ENCODE peak calls at places on chromosomes 7 and 10, in four cellular contexts. O is mammary epithelial cell, P is IMR-90, Z is fibroblast of lung. A is an unnamed sample.

GRCh38 chr10:14327535-14327934 is 3.2 kb downstream of the FRMD4A start:
- DNase-seq in P (no peak), O (no peak), Z (no peak), A (no peak)

GRCh38 chr7:12889391-12889790 is 202.0 kb downstream of the ARL4A start:
- DNase-seq in O (no peak), P (peak), Z (peak), A (peak)

GRCh38 chr10:78981257-78981969 is 87.4 kb upstream of the ZMIZ1 start:
- DNase-seq in P (no peak), O (no peak), Z (no peak), A (no peak)

GRCh38 chr7:130381468-130382312 is 1.4 kb downstream of the CPA1 start:
- DNase-seq in O (no peak), P (no peak), Z (no peak), A (no peak)

GRCh38 chr7:3780525-3780924 is 479.5 kb downstream of the SDK1 start:
- DNase-seq in P (no peak), Z (no peak), O (no peak), A (no peak)

GRCh38 chr7:101308245-101309085 is 13.1 kb downstream of the IFT22 start:
- DNase-seq in P (no peak), O (peak), Z (peak), A (peak)

GRCh38 chr7:130669051-130669700 is 628 bp upstream of the COPG2 start:
- DNase-seq in O (no peak), Z (no peak), P (peak), A (no peak)

GRCh38 chr7:155881471-155882350 is 69.4 kb upstream of the SHH start:
- DNase-seq in P (no peak), Z (no peak), O (no peak), A (no peak)

GRCh38 chr10:92241158-92241500 is 49.7 kb downstream of the CPEB3 start:
- DNase-seq in O (peak), Z (no peak), P (peak), A (peak)

GRCh38 chr7:21542891-21543527 is at the start of gene DNAH11:
- DNase-seq in Z (peak), P (no peak), O (peak), A (peak)

GRCh38 chr7:88230646-88231045 is 10.8 kb upstream of the SRI start:
- DNase-seq in O (no peak), Z (no peak), P (no peak), A (no peak)

GRCh38 chr10:7891634-7892033 is 73.3 kb downstream of the TAF3 start:
- DNase-seq in P (peak), Z (peak), O (no peak), A (peak)

GRCh38 chr10:99619090-99619800 is 994 bp downstream of the SLC25A28 start:
- DNase-seq in Z (peak), O (peak), P (peak), A (peak)

GRCh38 chr7:381211-382117 is 91.5 kb downstream of the FOXL3 start:
- DNase-seq in O (no peak), Z (no peak), P (no peak), A (no peak)

GRCh38 chr10:11610151-11610854 is 1.1 kb downstream of the USP6NL start:
- DNase-seq in Z (peak), P (no peak), O (peak), A (no peak)

GRCh38 chr7:129862672-129863071 is 90.1 kb downstream of the UBE2H start:
- DNase-seq in O (no peak), P (no peak), Z (no peak), A (no peak)

GRCh38 chr7:149884541-149884940 is 10.8 kb downstream of the ATP6V0E2 start:
- DNase-seq in P (no peak), Z (peak), O (no peak), A (no peak)

GRCh38 chr7:131383937-131384635 is 56.4 kb downstream of the MKLN1 start:
- DNase-seq in Z (no peak), P (no peak), O (no peak), A (no peak)

GRCh38 chr10:13099144-13099665 is 758 bp upstream of the OPTN start:
- DNase-seq in O (peak), P (peak), Z (peak), A (no peak)

GRCh38 chr10:71783917-71784678 is 10.8 kb upstream of the VSIR start:
- DNase-seq in P (no peak), O (no peak), Z (no peak), A (no peak)

GRCh38 chr7:132318338-132319318 is 257.6 kb downstream of the PLXNA4 start:
- DNase-seq in O (peak), P (peak), Z (peak), A (peak)

GRCh38 chr7:104296266-104296665 is 32.1 kb upstream of the LHFPL3 start:
- DNase-seq in Z (no peak), O (no peak), P (no peak), A (no peak)

GRCh38 chr10:75111906-75112703 is 649 bp downstream of the SAMD8 start:
- DNase-seq in Z (peak), P (peak), O (peak), A (peak)

GRCh38 chr7:128108641-128109423 is 77.6 kb upstream of the LRRC4 start:
- DNase-seq in Z (no peak), P (no peak), O (no peak), A (no peak)

GRCh38 chr10:133177380-133178157 is 17.6 kb downstream of the KNDC1 start:
- DNase-seq in P (no peak), O (no peak), Z (no peak), A (no peak)

GRCh38 chr10:31036209-31036608 is 4.5 kb upstream of the ZNF438 start:
- DNase-seq in Z (no peak), P (peak), O (no peak), A (peak)

GRCh38 chr7:132614428-132615076 is 38.3 kb upstream of the PLXNA4 start:
- DNase-seq in P (no peak), Z (peak), O (no peak), A (no peak)

GRCh38 chr7:106283831-106284515 is 810 bp downstream of the NAMPT start:
- DNase-seq in O (peak), Z (peak), P (peak), A (peak)

GRCh38 chr7:32515890-32516550 is 20.7 kb downstream of the AVL9 start:
- DNase-seq in P (peak), Z (no peak), O (peak), A (peak)

GRCh38 chr10:24894309-24894708 is 58.1 kb downstream of the PRTFDC1 start:
- DNase-seq in Z (peak), O (no peak), P (peak), A (peak)

GRCh38 chr10:132297521-132297920 is 10.2 kb downstream of the STK32C start:
- DNase-seq in P (no peak), Z (no peak), O (no peak), A (no peak)

GRCh38 chr10:79137826-79138225 is 69.1 kb downstream of the ZMIZ1 start:
- DNase-seq in O (no peak), Z (peak), P (peak), A (peak)

GRCh38 chr10:91978585-91978984 is 55.0 kb downstream of the BTAF1 start:
- DNase-seq in Z (no peak), O (no peak), P (no peak), A (no peak)

GRCh38 chr10:28533571-28534304 is 820 bp downstream of the WAC start:
- DNase-seq in P (peak), Z (peak), O (peak), A (no peak)

GRCh38 chr10:109845308-109845707 is 78.0 kb downstream of the XPNPEP1 start:
- DNase-seq in P (no peak), O (no peak), Z (no peak), A (no peak)

GRCh38 chr10:11441151-11441535 is 170.3 kb downstream of the USP6NL start:
- DNase-seq in O (no peak), P (no peak), Z (no peak), A (no peak)

GRCh38 chr7:16123117-16123770 is 298.1 kb downstream of the CRPPA start:
- DNase-seq in O (no peak), Z (no peak), P (no peak), A (no peak)

GRCh38 chr7:107638594-107638993 is 22.0 kb upstream of the SLC26A4 start:
- DNase-seq in Z (no peak), O (no peak), P (no peak), A (no peak)

GRCh38 chr7:107643938-107644703 is 16.5 kb upstream of the SLC26A4 start:
- DNase-seq in Z (peak), P (peak), O (no peak), A (no peak)

GRCh38 chr7:107644704-107645083 is 15.9 kb upstream of the SLC26A4 start:
- DNase-seq in Z (no peak), O (no peak), P (peak), A (no peak)

DNA sequence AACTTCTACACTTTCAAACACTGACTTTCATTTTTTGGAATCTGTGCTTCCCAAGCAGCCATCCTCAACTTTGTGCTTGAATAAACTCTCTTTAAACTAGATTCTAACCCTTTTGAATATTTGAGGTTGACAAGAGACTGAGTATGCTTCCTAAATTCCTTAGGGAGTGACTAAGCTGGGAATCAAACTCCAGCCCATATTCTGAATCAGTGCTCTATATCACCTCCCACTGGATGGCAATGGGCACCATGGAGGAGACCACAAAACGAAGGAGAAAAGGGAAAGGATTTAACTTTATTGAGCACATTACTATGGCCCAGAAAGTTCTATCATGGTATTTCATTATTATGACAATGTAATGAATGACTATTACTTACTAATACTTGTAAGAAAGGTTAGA is 17.2 kb upstream of the SLC26A4 start:
- DNase-seq in Z (peak), P (peak), O (peak), A (peak)
- H3K4me2 ChIP-seq in Z (no peak), P (no peak), O (no peak), A (peak)

GRCh38 chr10:16996530-16996964 is 133.1 kb downstream of the CUBN start:
- DNase-seq in P (peak), O (no peak), Z (peak), A (peak)

GRCh38 chr10:16992611-16993119 is 136.9 kb downstream of the CUBN start:
- DNase-seq in O (no peak), P (no peak), Z (peak), A (no peak)

GRCh38 chr10:16999665-17000451 is 129.8 kb downstream of the CUBN start:
- DNase-seq in P (peak), O (no peak), Z (peak), A (peak)

GRCh38 chr10:16993186-16993585 is 136.4 kb downstream of the CUBN start:
- DNase-seq in P (no peak), Z (no peak), O (no peak), A (no peak)

DNA sequence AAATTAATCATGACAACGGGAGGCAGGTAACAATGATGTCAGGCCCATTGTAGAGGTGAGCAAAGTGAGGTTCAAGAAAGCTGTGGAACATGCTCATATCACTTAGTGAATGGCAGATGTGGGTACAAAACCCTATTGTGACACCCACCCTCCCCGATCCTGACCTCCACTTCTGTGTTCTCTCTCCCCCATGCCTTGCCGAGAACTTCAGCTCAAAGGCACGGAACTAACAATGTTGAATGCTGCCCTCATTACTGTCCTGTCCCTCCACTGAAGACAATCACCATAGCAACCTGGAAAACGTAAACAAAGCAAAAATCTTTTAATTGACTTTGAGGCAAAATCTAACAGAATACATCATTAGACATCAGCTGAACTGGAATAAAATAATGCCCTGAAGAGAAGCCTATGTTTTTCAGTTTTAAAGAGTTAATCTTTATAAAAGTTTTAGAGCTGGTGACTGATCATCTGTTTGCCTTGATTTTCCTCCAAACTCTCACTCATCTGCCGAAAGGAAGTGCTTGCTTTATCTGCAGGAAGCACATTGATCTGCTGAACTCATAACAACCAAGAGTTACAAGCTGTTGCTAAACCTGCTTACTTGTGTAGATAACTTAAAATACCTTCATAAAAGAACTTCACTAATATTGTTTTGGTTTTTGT is 133.6 kb downstream of the CUBN start:
- DNase-seq in Z (peak), P (peak), O (no peak), A (peak)
- H3K9ac ChIP-seq in Z (no peak), P (peak), O (no peak), A (peak)

GRCh38 chr10:57460540-57460939 is 807.2 kb downstream of the IPMK start:
- DNase-seq in O (no peak), Z (no peak), P (no peak), A (no peak)

GRCh38 chr10:57457972-57458512 is 809.7 kb downstream of the IPMK start:
- DNase-seq in O (no peak), Z (no peak), P (no peak), A (no peak)
- H2AFZ ChIP-seq in O (no peak), Z (no peak), P (no peak), A (no peak)

DNA sequence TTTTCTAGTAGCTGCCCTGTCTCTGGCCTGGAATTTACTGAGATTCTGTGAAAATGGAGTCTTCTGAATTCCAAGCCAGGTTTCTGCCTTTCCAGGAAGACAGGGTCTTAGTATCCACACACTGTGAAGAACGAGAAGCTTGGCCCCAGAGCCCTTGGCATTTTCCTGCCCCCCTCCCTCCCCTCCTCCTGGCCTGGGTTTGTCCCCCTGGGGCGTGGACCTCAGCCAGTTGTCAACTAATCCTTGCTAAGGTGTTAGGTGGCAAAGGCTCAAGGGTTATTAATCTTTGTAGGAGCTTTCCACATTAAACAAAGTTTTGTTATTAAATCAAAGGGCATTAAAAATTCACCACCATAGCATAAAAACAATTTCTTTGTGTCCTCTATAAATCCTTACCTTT is 329.5 kb downstream of the RNLS start:
- DNase-seq in Z (no peak), O (no peak), P (no peak), A (no peak)
- H3K4me2 ChIP-seq in Z (no peak), O (peak), P (no peak), A (no peak)

GRCh38 chr10:48672596-48673255 is 11.9 kb upstream of the WDFY4 start:
- DNase-seq in Z (no peak), P (no peak), O (no peak), A (no peak)
- H3K9ac ChIP-seq in Z (no peak), P (no peak), O (no peak), A (no peak)

GRCh38 chr10:61898435-61898778 is 3.1 kb upstream of the ARID5B start:
- DNase-seq in P (no peak), O (no peak), Z (no peak), A (no peak)
- H2AFZ ChIP-seq in P (no peak), O (no peak), Z (peak), A (no peak)